ENCODE peak calls at places on chromosomes 11 and 22, in ten cellular contexts. L, C, N, Y, J, S, Q, H, F and B are unnamed samples.

GRCh38 chr11:921921-922678 is 3.6 kb upstream of the AP2A2 start:
- DNase-seq in N (no peak), S (no peak), Q (no peak), J (no peak), F (no peak), Y (no peak), C (no peak), H (no peak), L (no peak), B (no peak)

GRCh38 chr11:1072116-1072820 is 2.4 kb upstream of the MUC2 start:
- DNase-seq in Q (peak; percentile 42), J (no peak), H (peak; percentile 59), S (no peak), C (peak; percentile 68), L (peak; percentile 17), F (no peak), N (peak; percentile 68), Y (no peak), B (no peak)

GRCh38 chr11:128458316-128458715 is 129.0 kb downstream of the ETS1 start:
- DNase-seq in N (peak; percentile 97), H (no peak), C (peak; percentile 92), Y (no peak), S (no peak), F (no peak), J (no peak), Q (peak; percentile 97), L (no peak), B (no peak)

GRCh38 chr11:122563761-122564160 is 91.8 kb upstream of the UBASH3B start:
- DNase-seq in S (no peak), H (no peak), F (no peak), Q (no peak), C (no peak), Y (no peak), J (no peak), N (no peak), L (no peak), B (no peak)

GRCh38 chr11:72684236-72684912 is 10.2 kb upstream of the PDE2A start:
- DNase-seq in J (no peak), Q (peak; percentile 71), F (peak; percentile 52), L (peak; percentile 78), S (peak; percentile 22), Y (no peak), C (peak; percentile 63), H (peak; percentile 88), N (peak; percentile 84), B (peak; percentile 68)

GRCh38 chr11:57210731-57211335 is 26.2 kb downstream of the APLNR start:
- DNase-seq in N (no peak), J (no peak), Q (no peak), L (no peak), Y (no peak), S (no peak), H (no peak), C (no peak), F (no peak), B (no peak)

GRCh38 chr22:43854786-43855271 is 7.5 kb downstream of the SULT4A1 start:
- DNase-seq in S (no peak), L (no peak), Y (no peak), H (no peak), F (no peak), Q (no peak), J (no peak), C (no peak), N (no peak), B (no peak)

GRCh38 chr11:75347781-75348613 is 3.5 kb downstream of the ARRB1 start:
- DNase-seq in Y (no peak), H (peak; percentile 91), C (peak; percentile 94), F (no peak), J (no peak), N (peak; percentile 85), L (no peak), S (no peak), Q (peak; percentile 87), B (no peak)

GRCh38 chr11:47986219-47986618 is 5.9 kb downstream of the PTPRJ start:
- DNase-seq in C (no peak), J (no peak), F (no peak), S (no peak), Q (no peak), H (no peak), L (no peak), Y (no peak), N (no peak), B (no peak)

GRCh38 chr22:38298312-38299000 is 18.8 kb downstream of the CSNK1E start:
- DNase-seq in J (no peak), L (no peak), Y (peak; percentile 98), S (no peak), H (no peak), C (peak; percentile 27), F (peak; percentile 58), Q (peak; percentile 98), N (peak; percentile 100), B (peak; percentile 58)

GRCh38 chr11:45092901-45093760 is 53.3 kb upstream of the PRDM11 start:
- DNase-seq in H (no peak), Q (peak; percentile 78), Y (peak; percentile 43), L (no peak), N (peak; percentile 62), F (peak; percentile 36), C (peak; percentile 92), J (peak; percentile 30), S (no peak), B (peak; percentile 20)

GRCh38 chr11:36376315-36376887 is 80.3 kb downstream of the PRR5L start:
- DNase-seq in H (peak; percentile 64), L (peak; percentile 26), F (peak; percentile 29), C (peak; percentile 56), Q (peak; percentile 70), Y (no peak), S (no peak), N (peak; percentile 61), J (no peak), B (no peak)

GRCh38 chr11:86869531-86869930 is 69.2 kb downstream of the PRSS23 start:
- DNase-seq in F (no peak), J (no peak), S (no peak), Y (no peak), Q (no peak), L (no peak), H (no peak), C (no peak), N (peak; percentile 38), B (no peak)

GRCh38 chr11:76152741-76153608 is 53.3 kb downstream of the WNT11 start:
- DNase-seq in S (no peak), L (no peak), Y (no peak), H (peak; percentile 51), J (no peak), N (no peak), F (no peak), Q (no peak), C (peak; percentile 14), B (no peak)

GRCh38 chr11:10413268-10413667 is 41.8 kb upstream of the AMPD3 start:
- DNase-seq in F (peak; percentile 30), Y (no peak), H (no peak), C (peak; percentile 56), Q (no peak), J (no peak), N (peak; percentile 37), S (peak; percentile 22), L (no peak), B (peak; percentile 30)

GRCh38 chr22:50481045-50481439 is 301 bp upstream of the ADM2 start:
- DNase-seq in N (no peak), J (no peak), C (no peak), F (no peak), S (no peak), H (no peak), Y (no peak), Q (no peak), L (no peak), B (no peak)

GRCh38 chr11:125799808-125800207 is 11.9 kb downstream of the PATE3 start:
- DNase-seq in H (no peak), N (no peak), Q (no peak), L (no peak), S (no peak), F (no peak), C (no peak), Y (no peak), J (no peak), B (no peak)

GRCh38 chr11:67178421-67178820 is 59.4 kb downstream of the KDM2A start:
- DNase-seq in Q (peak; percentile 63), Y (no peak), H (no peak), C (no peak), L (no peak), N (peak; percentile 62), F (no peak), J (no peak), S (no peak), B (no peak)

GRCh38 chr11:66045177-66045639 is 3.8 kb downstream of the GAL3ST3 start:
- DNase-seq in N (peak; percentile 83), S (peak; percentile 79), C (peak; percentile 68), H (peak; percentile 82), J (peak; percentile 82), L (peak; percentile 68), F (peak; percentile 88), Q (peak; percentile 72), Y (peak; percentile 43), B (peak; percentile 90)

GRCh38 chr11:34773826-34774225 is 142.4 kb downstream of the APIP start:
- DNase-seq in H (no peak), C (peak; percentile 26), F (no peak), L (no peak), N (no peak), Q (peak; percentile 9), S (no peak), Y (peak; percentile 96), J (no peak), B (no peak)

GRCh38 chr22:49228431-49229037 is 599.1 kb downstream of the BRD1 start:
- DNase-seq in Q (no peak), N (no peak), F (no peak), J (no peak), S (no peak), C (no peak), H (peak; percentile 35), Y (no peak), L (no peak), B (no peak)

GRCh38 chr11:64934765-64935633 is 694 bp downstream of the GPHA2 start:
- DNase-seq in J (no peak), F (no peak), Q (no peak), H (no peak), N (no peak), L (no peak), C (no peak), S (no peak), Y (no peak), B (no peak)

GRCh38 chr11:102914238-102915043 is 39.7 kb upstream of the MMP12 start:
- DNase-seq in C (peak; percentile 45), Q (peak; percentile 49), S (no peak), F (no peak), N (peak; percentile 67), L (no peak), Y (peak; percentile 36), H (peak; percentile 66), J (no peak), B (peak; percentile 24)

GRCh38 chr11:62394825-62395538 is 23.9 kb upstream of the SCGB1A1 start:
- DNase-seq in J (peak; percentile 22), S (peak; percentile 48), L (peak; percentile 79), Q (peak; percentile 85), Y (peak; percentile 78), C (peak; percentile 81), H (peak; percentile 94), N (peak; percentile 86), F (peak; percentile 30), B (peak; percentile 42)

GRCh38 chr11:4839851-4840549 is 9.0 kb downstream of the OR51S1 start:
- DNase-seq in F (no peak), H (no peak), S (no peak), Y (no peak), Q (no peak), C (no peak), L (no peak), N (no peak), J (no peak), B (no peak)

GRCh38 chr11:88266919-88267318 is 70.6 kb downstream of the CTSC start:
- DNase-seq in N (no peak), Q (no peak), H (no peak), J (no peak), Y (no peak), F (no peak), L (no peak), S (no peak), C (no peak), B (no peak)

GRCh38 chr22:39925273-39925672 is 24.4 kb downstream of the GRAP2 start:
- DNase-seq in Q (no peak), S (no peak), C (no peak), H (no peak), F (no peak), N (no peak), Y (no peak), L (no peak), J (no peak), B (no peak)

GRCh38 chr11:46207270-46207669 is 70.2 kb upstream of the CREB3L1 start:
- DNase-seq in Q (no peak), N (no peak), L (no peak), J (no peak), C (no peak), S (no peak), Y (no peak), H (no peak), F (no peak), B (no peak)